ENCODE peak calls at places on chromosome 18, in nine cellular contexts. M is fibroblast of lung, Q is transverse colon, G is WTC11, V is neural progenitor cell, E is BJ, A is Peyer's patch, H is tibial nerve, Y is heart right ventricle. D is an unnamed sample.

GRCh38 chr18:13513015-13513414 is 213.3 kb downstream of the FAM210A start:
- DNase-seq in M (peak), Q (no peak), G (no peak), V (peak), E (no peak), A (no peak), H (no peak), Y (peak), D (no peak)

GRCh38 chr18:74256190-74256589 is 35.6 kb downstream of the CYB5A start:
- DNase-seq in M (no peak), Q (no peak), G (no peak), V (peak), E (no peak), A (no peak), H (no peak), Y (peak), D (no peak)

GRCh38 chr18:10270160-10270571 is 184.3 kb upstream of the APCDD1 start:
- DNase-seq in M (peak), Q (no peak), G (no peak), V (no peak), E (no peak), A (no peak), H (peak), Y (peak), D (no peak)

GRCh38 chr18:50656841-50657470 is 97.1 kb downstream of the MAPK4 start:
- DNase-seq in M (no peak), Q (no peak), G (no peak), V (no peak), E (no peak), A (no peak), H (no peak), Y (peak), D (no peak)

GRCh38 chr18:36693931-36694661 is 134.7 kb downstream of the TPGS2 start:
- DNase-seq in M (peak), Q (no peak), G (no peak), V (no peak), E (no peak), A (no peak), H (no peak), Y (no peak), D (no peak)

GRCh38 chr18:69949538-69949936 is 1.9 kb upstream of the CD226 start:
- DNase-seq in M (no peak), Q (no peak), G (no peak), V (no peak), E (no peak), A (no peak), H (no peak), Y (no peak), D (peak)

GRCh38 chr18:55484773-55485172 is 103.2 kb downstream of the TCF4 start:
- DNase-seq in M (no peak), Q (no peak), G (no peak), V (no peak), E (no peak), A (no peak), H (no peak), Y (no peak), D (peak)

GRCh38 chr18:49892148-49892924 is 79.0 kb upstream of the ACAA2 start:
- DNase-seq in M (peak), Q (no peak), G (no peak), V (no peak), E (no peak), A (no peak), H (no peak), Y (no peak), D (no peak)

GRCh38 chr18:23661735-23662308 is 889 bp downstream of the ANKRD29 start:
- DNase-seq in M (no peak), Q (no peak), G (no peak), V (no peak), E (no peak), A (no peak), H (no peak), Y (no peak), D (no peak)

DNA sequence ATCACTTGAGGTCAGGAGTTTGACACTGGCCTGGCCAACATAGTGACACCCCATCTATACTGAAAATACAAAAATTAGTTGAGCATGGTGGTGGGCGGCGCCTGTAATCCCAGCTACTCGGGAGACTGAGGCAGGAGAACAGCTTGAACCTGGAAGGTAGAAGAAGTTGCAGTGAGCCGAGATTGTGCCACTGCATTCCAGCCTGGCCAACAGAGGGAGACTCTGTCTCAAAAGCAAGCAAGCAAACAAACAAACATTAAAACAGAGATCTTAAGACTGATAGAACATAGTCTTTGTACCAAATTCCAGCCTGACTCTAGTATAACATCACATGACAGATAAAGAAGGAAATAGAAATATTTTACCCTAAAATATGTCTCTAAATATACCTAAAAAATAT is 168.1 kb downstream of the PTPRM start:
- DNase-seq in M (no peak), Q (no peak), G (no peak), V (no peak), E (no peak), A (no peak), H (no peak), Y (no peak), D (no peak)
- TF ChIP-seq CTCF in M (peak), Q (no peak), G (no peak), V (peak), E (peak), A (no peak), H (no peak), Y (peak), D (no peak)

GRCh38 chr18:76923485-76924085 is 101.2 kb downstream of the ZNF236 start:
- DNase-seq in M (peak), Q (peak), G (peak), V (peak), E (no peak), A (no peak), H (no peak), Y (no peak), D (peak)

GRCh38 chr18:76920974-76921373 is 98.6 kb downstream of the ZNF236 start:
- DNase-seq in M (no peak), Q (no peak), G (no peak), V (no peak), E (no peak), A (no peak), H (no peak), Y (no peak), D (no peak)

GRCh38 chr18:76927216-76927725 is 104.9 kb downstream of the ZNF236 start:
- DNase-seq in M (no peak), Q (no peak), G (no peak), V (no peak), E (no peak), A (no peak), H (no peak), Y (no peak), D (no peak)

DNA sequence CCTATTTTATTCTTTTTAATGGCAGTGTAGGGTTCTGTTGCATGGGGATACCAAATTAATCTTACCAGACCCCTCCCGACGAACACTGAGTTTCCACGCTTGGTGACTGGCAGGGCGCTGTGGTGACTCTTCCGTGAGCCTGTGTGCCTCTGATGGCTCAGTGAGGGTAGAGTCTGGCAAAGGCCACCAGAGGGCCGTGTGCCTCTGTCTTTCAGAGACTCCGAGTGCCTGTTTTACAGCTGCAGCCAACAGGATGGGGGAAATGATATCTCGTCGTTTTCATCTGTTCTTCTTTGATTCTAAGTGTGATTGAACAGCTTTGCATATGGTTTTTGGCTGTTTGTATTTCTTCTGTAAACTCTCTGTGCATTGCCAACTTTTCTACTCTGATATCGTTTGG is 99.8 kb downstream of the ZNF236 start:
- DNase-seq in M (peak), Q (peak), G (peak), V (peak), E (no peak), A (peak), H (peak), Y (peak), D (peak)
- TF ChIP-seq CTCF in M (peak), Q (peak), G (no peak), V (peak), E (peak), A (peak), H (peak), Y (peak), D (peak)

GRCh38 chr18:26515643-26516495 is 32.5 kb downstream of the KCTD1 start:
- DNase-seq in M (no peak), Q (no peak), G (no peak), V (no peak), E (no peak), A (no peak), H (no peak), Y (no peak), D (no peak)

GRCh38 chr18:26511339-26512071 is 36.8 kb downstream of the KCTD1 start:
- DNase-seq in M (no peak), Q (no peak), G (no peak), V (no peak), E (no peak), A (no peak), H (no peak), Y (no peak), D (no peak)

GRCh38 chr18:26504831-26505230 is 43.5 kb downstream of the KCTD1 start:
- DNase-seq in M (no peak), Q (no peak), G (no peak), V (no peak), E (no peak), A (no peak), H (no peak), Y (no peak), D (no peak)

GRCh38 chr18:26506012-26506411 is 42.3 kb downstream of the KCTD1 start:
- DNase-seq in M (no peak), Q (no peak), G (no peak), V (no peak), E (no peak), A (no peak), H (no peak), Y (no peak), D (no peak)

DNA sequence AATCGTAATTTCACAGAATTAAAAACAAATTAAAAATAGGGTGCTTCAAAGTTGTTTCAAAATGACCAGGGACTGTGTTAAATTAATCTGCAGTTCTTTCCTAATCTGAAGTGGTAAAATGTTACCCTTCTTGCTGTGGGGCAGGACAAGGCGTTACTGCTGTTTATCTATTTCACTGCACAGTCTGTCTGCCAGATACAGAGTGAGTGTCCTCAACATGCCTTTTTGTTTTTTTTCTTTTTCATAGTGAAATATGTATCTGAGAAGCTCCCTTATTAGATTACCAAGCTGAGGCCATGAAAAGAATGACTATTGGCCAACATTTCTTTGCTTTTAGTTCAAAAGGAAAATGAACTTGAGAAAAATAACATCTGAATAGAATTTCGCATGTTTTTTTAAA is 38.0 kb downstream of the KCTD1 start:
- DNase-seq in M (no peak), Q (no peak), G (no peak), V (no peak), E (no peak), A (no peak), H (no peak), Y (no peak), D (no peak)
- TF ChIP-seq CTCF in M (no peak), Q (no peak), G (no peak), V (no peak), E (no peak), A (no peak), H (no peak), Y (no peak), D (no peak)

DNA sequence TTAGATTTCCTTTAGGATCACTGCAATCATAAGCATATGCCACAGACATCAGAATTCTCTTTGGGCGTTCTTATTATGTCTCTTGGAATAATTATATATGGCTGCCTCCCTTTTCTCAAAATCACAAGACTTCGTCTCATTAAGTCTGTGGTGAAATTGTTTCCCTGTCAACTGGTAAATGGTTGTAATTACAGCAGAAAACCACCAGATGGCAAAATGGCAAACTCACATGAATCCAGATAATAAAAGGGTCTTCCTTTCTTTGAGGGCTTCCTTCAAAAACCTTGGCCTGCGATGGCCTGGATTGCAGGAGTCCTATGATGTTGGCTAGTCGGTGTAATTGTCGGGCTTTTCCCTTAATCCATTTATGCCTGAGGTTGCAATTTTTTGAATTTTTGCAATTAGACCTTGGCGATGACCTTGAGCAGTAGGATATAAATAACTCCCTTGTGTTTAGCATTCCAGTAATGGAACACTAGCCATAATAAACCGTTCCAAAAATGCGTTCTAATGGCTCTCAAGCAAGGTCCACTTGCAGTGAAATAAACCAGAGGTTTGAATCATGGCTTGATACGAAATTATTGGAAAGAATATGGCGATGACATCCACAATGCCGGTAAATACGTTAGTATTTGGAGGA is 656.4 kb downstream of the MBD2 start:
- DNase-seq in M (peak), Q (no peak), G (no peak), V (peak), E (peak), A (no peak), H (no peak), Y (no peak), D (peak)
- TF ChIP-seq CTCF in M (peak), Q (peak), G (peak), V (peak), E (peak), A (peak), H (peak), Y (peak), D (peak)

GRCh38 chr18:45212186-45213039 is 402.9 kb upstream of the SLC14A2 start:
- DNase-seq in M (peak), Q (peak), G (peak), V (peak), E (no peak), A (peak), H (peak), Y (peak), D (peak)

GRCh38 chr18:45208164-45208563 is 407.1 kb upstream of the SLC14A2 start:
- DNase-seq in M (no peak), Q (no peak), G (no peak), V (no peak), E (no peak), A (no peak), H (no peak), Y (no peak), D (no peak)

GRCh38 chr18:45218436-45218835 is 396.8 kb upstream of the SLC14A2 start:
- DNase-seq in M (no peak), Q (no peak), G (no peak), V (no peak), E (no peak), A (no peak), H (no peak), Y (no peak), D (no peak)

GRCh38 chr18:45207328-45207727 is 407.9 kb upstream of the SLC14A2 start:
- DNase-seq in M (no peak), Q (no peak), G (no peak), V (no peak), E (no peak), A (no peak), H (no peak), Y (no peak), D (no peak)

DNA sequence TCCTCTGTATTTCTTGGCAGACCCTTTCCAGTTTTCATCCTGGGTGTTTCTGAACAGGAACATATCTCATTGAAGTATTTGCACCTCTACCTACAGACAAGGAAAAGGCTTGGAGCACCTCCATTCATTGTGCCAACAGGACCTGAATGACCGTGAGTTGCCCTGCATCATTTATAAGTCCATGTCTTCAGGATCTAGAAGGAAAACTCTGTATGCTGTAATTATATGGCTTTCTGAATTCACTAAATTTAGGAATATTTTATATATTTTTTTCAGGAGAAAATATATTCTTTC is 402.3 kb upstream of the SLC14A2 start:
- DNase-seq in M (no peak), Q (no peak), G (no peak), V (no peak), E (no peak), A (no peak), H (no peak), Y (no peak), D (no peak)
- TF ChIP-seq CTCF in M (no peak), Q (no peak), G (no peak), V (no peak), E (no peak), A (no peak), H (no peak), Y (no peak), D (no peak)

GRCh38 chr18:32899819-32900218 is 127.0 kb upstream of the KLHL14 start:
- DNase-seq in M (no peak), Q (no peak), G (no peak), V (no peak), E (no peak), A (no peak), H (no peak), Y (no peak), D (no peak)
- TF ChIP-seq CTCF in M (peak), Q (no peak), G (no peak), V (no peak), E (no peak), A (no peak), H (no peak), Y (no peak), D (no peak)

DNA sequence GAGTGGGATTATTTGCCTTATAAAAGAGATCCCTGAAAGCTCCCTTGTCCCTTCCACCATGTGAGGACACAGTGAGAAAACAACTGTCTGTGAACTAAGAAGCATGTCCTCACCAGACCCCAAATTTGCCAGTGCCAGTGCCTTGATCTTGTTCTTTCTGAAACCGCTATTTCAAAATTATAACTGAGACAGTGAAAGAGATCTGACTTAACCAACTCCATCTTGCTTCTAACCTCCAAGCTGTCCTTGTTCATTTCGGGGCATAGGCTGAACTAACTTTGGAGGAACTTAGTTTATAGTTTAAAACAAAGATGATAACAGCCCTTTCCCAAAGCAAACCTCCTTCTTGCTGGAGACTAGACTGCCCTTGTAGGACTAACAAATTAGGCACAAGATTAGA is 563.9 kb downstream of the ADCYAP1 start:
- DNase-seq in M (no peak), Q (no peak), G (no peak), V (no peak), E (no peak), A (no peak), H (no peak), Y (no peak), D (no peak)
- TF ChIP-seq CTCF in M (no peak), Q (no peak), G (no peak), V (no peak), E (no peak), A (no peak), H (no peak), Y (no peak), D (no peak)

GRCh38 chr18:75314117-75314516 is 103.5 kb downstream of the TSHZ1 start:
- DNase-seq in M (no peak), Q (no peak), G (no peak), V (no peak), E (no peak), A (no peak), H (no peak), Y (no peak), D (no peak)
- TF ChIP-seq CTCF in M (no peak), Q (no peak), G (no peak), V (peak), E (peak), A (no peak), H (no peak), Y (no peak), D (no peak)

GRCh38 chr18:8602557-8602956 is 6.7 kb upstream of the RAB12 start:
- DNase-seq in M (no peak), Q (no peak), G (no peak), V (no peak), E (no peak), A (no peak), H (no peak), Y (no peak), D (no peak)
- TF ChIP-seq CTCF in M (no peak), Q (no peak), G (no peak), V (no peak), E (no peak), A (no peak), H (no peak), Y (no peak), D (no peak)

D was measured in GM12865.